ENCODE peak calls at places on chromosomes 4 and X, in five cellular contexts. One of them, this sample, is unnamed.

GRCh38 chrX:96445531-96446065 is 239.0 kb upstream of the DIAPH2 start:
- DNase-seq in uterus: no peak
- DNase-seq in tibial nerve: no peak
- DNase-seq in thyroid gland: no peak
- DNase-seq in NCI-H1694: no peak
- DNase-seq in this sample: no peak

GRCh38 chr4:46715468-46715867 is 193.6 kb downstream of the COX7B2 start:
- DNase-seq in thyroid gland: no peak
- DNase-seq in uterus: no peak
- DNase-seq in NCI-H1694: no peak
- DNase-seq in tibial nerve: no peak
- DNase-seq in this sample: no peak

GRCh38 chrX:100090931-100091330 is 319.1 kb downstream of the PCDH19 start:
- DNase-seq in thyroid gland: no peak
- DNase-seq in uterus: no peak
- DNase-seq in NCI-H1694: no peak
- DNase-seq in tibial nerve: no peak
- DNase-seq in this sample: no peak

GRCh38 chr4:98546910-98547544 is 111.4 kb downstream of the TSPAN5 start:
- DNase-seq in NCI-H1694: peak; percentile 55
- DNase-seq in tibial nerve: no peak
- DNase-seq in thyroid gland: peak; percentile 60
- DNase-seq in uterus: peak; percentile 63
- DNase-seq in this sample: no peak

GRCh38 chrX:48897157-48897620 is 379 bp downstream of the TIMM17B start:
- DNase-seq in thyroid gland: peak; percentile 87
- DNase-seq in NCI-H1694: peak; percentile 61
- DNase-seq in tibial nerve: peak; percentile 60
- DNase-seq in uterus: peak; percentile 78
- DNase-seq in this sample: no peak

GRCh38 chr4:188781655-188782054 is 642.4 kb downstream of the TRIML1 start:
- DNase-seq in thyroid gland: peak; percentile 8
- DNase-seq in uterus: no peak
- DNase-seq in NCI-H1694: no peak
- DNase-seq in tibial nerve: no peak
- DNase-seq in this sample: no peak

GRCh38 chr4:164997324-164997723 is 19.9 kb upstream of the TRIM61 start:
- DNase-seq in uterus: no peak
- DNase-seq in NCI-H1694: no peak
- DNase-seq in tibial nerve: no peak
- DNase-seq in thyroid gland: no peak
- DNase-seq in this sample: no peak

GRCh38 chr4:35639929-35640328 is 604.4 kb downstream of the ARAP2 start:
- DNase-seq in NCI-H1694: no peak
- DNase-seq in tibial nerve: no peak
- DNase-seq in uterus: no peak
- DNase-seq in thyroid gland: no peak
- DNase-seq in this sample: no peak

GRCh38 chrX:27391601-27392000 is 71.5 kb downstream of the PPP4R3C start:
- DNase-seq in NCI-H1694: no peak
- DNase-seq in tibial nerve: no peak
- DNase-seq in uterus: no peak
- DNase-seq in thyroid gland: no peak
- DNase-seq in this sample: no peak

GRCh38 chr4:39591290-39591689 is 47.4 kb downstream of the SMIM14 start:
- DNase-seq in NCI-H1694: no peak
- DNase-seq in uterus: no peak
- DNase-seq in tibial nerve: no peak
- DNase-seq in thyroid gland: no peak
- DNase-seq in this sample: no peak

GRCh38 chrX:155888139-155888538 is 7.0 kb downstream of the VAMP7 start:
- DNase-seq in uterus: no peak
- DNase-seq in NCI-H1694: no peak
- DNase-seq in thyroid gland: no peak
- DNase-seq in tibial nerve: no peak
- DNase-seq in this sample: no peak

GRCh38 chr4:163523791-163524365 is 29.4 kb downstream of the TMA16 start:
- DNase-seq in NCI-H1694: no peak
- DNase-seq in tibial nerve: no peak
- DNase-seq in thyroid gland: no peak
- DNase-seq in uterus: no peak
- DNase-seq in this sample: no peak

GRCh38 chr4:99863804-99864203 is 30.4 kb downstream of the LAMTOR3 start:
- DNase-seq in thyroid gland: no peak
- DNase-seq in uterus: no peak
- DNase-seq in NCI-H1694: no peak
- DNase-seq in tibial nerve: no peak
- DNase-seq in this sample: no peak

GRCh38 chr4:47536956-47537355 is 51.9 kb downstream of the ATP10D start:
- DNase-seq in uterus: no peak
- DNase-seq in thyroid gland: no peak
- DNase-seq in tibial nerve: no peak
- DNase-seq in NCI-H1694: no peak
- DNase-seq in this sample: no peak

GRCh38 chr4:71069063-71069462 is 75.6 kb downstream of the DCK start:
- DNase-seq in NCI-H1694: no peak
- DNase-seq in thyroid gland: no peak
- DNase-seq in uterus: no peak
- DNase-seq in tibial nerve: no peak
- DNase-seq in this sample: no peak

GRCh38 chr4:182717788-182718583 is 199.2 kb downstream of the DCTD start:
- DNase-seq in NCI-H1694: no peak
- DNase-seq in tibial nerve: no peak
- DNase-seq in thyroid gland: no peak
- DNase-seq in uterus: no peak
- DNase-seq in this sample: no peak

GRCh38 chr4:11507920-11508319 is 79.2 kb upstream of the HS3ST1 start:
- DNase-seq in NCI-H1694: no peak
- DNase-seq in thyroid gland: no peak
- DNase-seq in tibial nerve: no peak
- DNase-seq in uterus: no peak
- DNase-seq in this sample: no peak

GRCh38 chrX:16212436-16212835 is 45.2 kb downstream of the MAGEB17 start:
- DNase-seq in uterus: no peak
- DNase-seq in thyroid gland: no peak
- DNase-seq in tibial nerve: no peak
- DNase-seq in NCI-H1694: no peak
- DNase-seq in this sample: no peak

GRCh38 chr4:88102029-88102428 is 56.4 kb downstream of the ABCG2 start:
- DNase-seq in NCI-H1694: no peak
- DNase-seq in thyroid gland: no peak
- DNase-seq in tibial nerve: no peak
- DNase-seq in uterus: no peak
- DNase-seq in this sample: no peak

GRCh38 chrX:75181721-75182120 is 25.6 kb upstream of the ABCB7 start:
- DNase-seq in NCI-H1694: no peak
- DNase-seq in thyroid gland: no peak
- DNase-seq in tibial nerve: no peak
- DNase-seq in uterus: no peak
- DNase-seq in this sample: no peak

GRCh38 chrX:72716766-72717165 is 2.7 kb upstream of the PHKA1 start:
- DNase-seq in tibial nerve: no peak
- DNase-seq in NCI-H1694: no peak
- DNase-seq in uterus: no peak
- DNase-seq in thyroid gland: no peak
- DNase-seq in this sample: no peak

GRCh38 chr4:56764775-56765174 is 56.7 kb downstream of the SPINK2 start:
- DNase-seq in tibial nerve: no peak
- DNase-seq in thyroid gland: no peak
- DNase-seq in NCI-H1694: no peak
- DNase-seq in uterus: no peak
- DNase-seq in this sample: no peak